ENCODE peak calls at places on chromosomes 13 and 19, in five cellular contexts. T is CD8-positive, alpha-beta T cell; U is head of caudate nucleus; C is GM20000; Y is AG08395. Q is an unnamed sample.

GRCh38 chr19:17950310-17951150 is 16.4 kb upstream of the KCNN1 start:
- DNase-seq in T (peak), U (no peak), C (peak), Y (no peak), Q (peak)

GRCh38 chr19:39053276-39054090 is 21.1 kb upstream of the FBXO27 start:
- DNase-seq in T (no peak), U (peak), C (no peak), Y (no peak), Q (no peak)

GRCh38 chr13:33108620-33109019 is 92.4 kb downstream of the KL start:
- DNase-seq in T (no peak), U (no peak), C (no peak), Y (peak), Q (no peak)

GRCh38 chr19:13018037-13018914 is 23.0 kb downstream of the NFIX start:
- DNase-seq in T (no peak), U (peak), C (no peak), Y (peak), Q (no peak)

GRCh38 chr13:28805193-28805819 is 14.8 kb upstream of the MTUS2 start:
- DNase-seq in T (no peak), U (no peak), C (no peak), Y (no peak), Q (peak)

GRCh38 chr13:98890920-98891319 is 86.9 kb downstream of the DOCK9 start:
- DNase-seq in T (no peak), U (no peak), C (no peak), Y (no peak), Q (no peak)

GRCh38 chr13:46992383-46992952 is 95.6 kb upstream of the HTR2A start:
- DNase-seq in T (no peak), U (no peak), C (peak), Y (no peak), Q (no peak)

GRCh38 chr13:41222259-41222852 is 28.0 kb upstream of the KBTBD7 start:
- DNase-seq in T (peak), U (peak), C (peak), Y (peak), Q (no peak)

GRCh38 chr19:49492573-49493411 is 3.4 kb upstream of the RPS11 start:
- DNase-seq in T (no peak), U (no peak), C (no peak), Y (no peak), Q (no peak)

GRCh38 chr19:12611361-12611699 is 610 bp downstream of the ZNF791 start:
- DNase-seq in T (no peak), U (peak), C (peak), Y (peak), Q (no peak)

GRCh38 chr13:44191504-44192171 is 182.0 kb upstream of the SERP2 start:
- DNase-seq in T (peak), U (peak), C (peak), Y (peak), Q (no peak)

GRCh38 chr19:2887391-2887914 is 13.3 kb upstream of the ZNF57 start:
- DNase-seq in T (no peak), U (peak), C (peak), Y (peak), Q (no peak)

GRCh38 chr13:88541993-88542392 is 870.8 kb downstream of the SLITRK5 start:
- DNase-seq in T (no peak), U (no peak), C (no peak), Y (no peak), Q (no peak)

GRCh38 chr13:73708393-73708985 is 425.7 kb downstream of the KLF12 start:
- DNase-seq in T (peak), U (peak), C (peak), Y (peak), Q (peak)

GRCh38 chr19:56838930-56839664 is 1.4 kb downstream of the PEG3 start:
- DNase-seq in T (no peak), U (peak), C (no peak), Y (no peak), Q (no peak)

GRCh38 chr13:51733656-51734334 is 70.2 kb downstream of the DHRS12 start:
- DNase-seq in T (no peak), U (no peak), C (no peak), Y (no peak), Q (no peak)

GRCh38 chr19:11694533-11695439 is 44.0 kb downstream of the ZNF823 start:
- DNase-seq in T (peak), U (peak), C (peak), Y (peak), Q (peak)

GRCh38 chr13:83621765-83622421 is 260.4 kb downstream of the SLITRK1 start:
- DNase-seq in T (no peak), U (no peak), C (no peak), Y (no peak), Q (no peak)

GRCh38 chr13:28657784-28658538 is 969 bp upstream of the POMP start:
- DNase-seq in T (no peak), U (no peak), C (peak), Y (no peak), Q (peak)

GRCh38 chr19:11264452-11265176 is 2.3 kb upstream of the DOCK6 start:
- DNase-seq in T (no peak), U (no peak), C (peak), Y (no peak), Q (no peak)

GRCh38 chr19:8641908-8642547 is 11.6 kb downstream of the NFILZ start:
- DNase-seq in T (no peak), U (no peak), C (peak), Y (peak), Q (no peak)

GRCh38 chr19:12884926-12885748 is 1.9 kb downstream of the KLF1 start:
- DNase-seq in T (peak), U (peak), C (peak), Y (peak), Q (peak)

GRCh38 chr13:24218320-24218719 is 57.8 kb downstream of the SPATA13 start:
- DNase-seq in T (no peak), U (no peak), C (no peak), Y (no peak), Q (no peak)

GRCh38 chr19:51359294-51359693 is 6.9 kb downstream of the ETFB start:
- DNase-seq in T (no peak), U (no peak), C (no peak), Y (peak), Q (no peak)

GRCh38 chr13:46633416-46633815 is 80.4 kb downstream of the LRCH1 start:
- DNase-seq in T (no peak), U (no peak), C (no peak), Y (peak), Q (no peak)

GRCh38 chr19:5795382-5795919 is 4.5 kb upstream of the DUS3L start:
- DNase-seq in T (no peak), U (no peak), C (no peak), Y (no peak), Q (no peak)